ENCODE peak calls at places on chromosomes 1 and 21, in seven cellular contexts. J is IMR-90, A is uterus, K is lower leg skin, I is adrenal gland, X is A549, S is NB4. D is an unnamed sample.
A peak's percentile ranks its signal among the peaks of the same experiment; 100 is the strongest.

GRCh38 chr1:64471724-64472276 is 1.9 kb downstream of the CACHD1 start:
- DNase-seq in J (peak; percentile 33), A (peak; percentile 40), I (no peak), S (no peak), K (no peak), X (no peak), D (no peak)

GRCh38 chr1:6254691-6255090 is 6.2 kb downstream of the GPR153 start:
- DNase-seq in K (no peak), X (no peak), I (no peak), A (no peak), S (no peak), J (no peak), D (no peak)

GRCh38 chr1:87179851-87180519 is 148.7 kb upstream of the LMO4 start:
- DNase-seq in S (peak; percentile 84), J (no peak), A (no peak), K (no peak), X (no peak), I (no peak), D (no peak)

GRCh38 chr21:26115899-26116298 is 54.7 kb downstream of the APP start:
- DNase-seq in I (no peak), A (no peak), J (peak; percentile 75), S (no peak), K (no peak), X (peak; percentile 6), D (no peak)

GRCh38 chr1:226402615-226403521 is 5.0 kb downstream of the PARP1 start:
- DNase-seq in X (no peak), J (no peak), S (no peak), A (no peak), I (no peak), K (no peak), D (no peak)

GRCh38 chr1:12760256-12760795 is 13.2 kb upstream of the PRAMEF12 start:
- DNase-seq in J (no peak), X (peak; percentile 29), I (no peak), A (no peak), S (peak; percentile 12), K (no peak), D (no peak)

GRCh38 chr1:153922838-153923652 is at the start of gene GATAD2B:
- DNase-seq in S (peak; percentile 100), J (peak; percentile 100), I (peak; percentile 100), K (peak; percentile 99), X (peak; percentile 100), A (peak; percentile 100), D (peak; percentile 100)

GRCh38 chr1:168179411-168180147 is 817 bp downstream of the TIPRL start:
- DNase-seq in I (no peak), X (peak; percentile 10), J (peak; percentile 25), S (peak; percentile 20), A (no peak), K (peak; percentile 19), D (no peak)

GRCh38 chr1:219463629-219464028 is 149.3 kb downstream of the ZC3H11B start:
- DNase-seq in X (no peak), S (no peak), J (no peak), K (peak; percentile 53), I (no peak), A (no peak), D (no peak)

GRCh38 chr1:10818262-10819197 is 22.1 kb upstream of the CASZ1 start:
- DNase-seq in K (peak; percentile 44), X (no peak), J (no peak), S (no peak), I (no peak), A (no peak), D (no peak)

GRCh38 chr1:153779781-153780541 is 4.8 kb downstream of the SLC27A3 start:
- DNase-seq in X (no peak), K (no peak), A (peak; percentile 34), I (peak; percentile 65), S (no peak), J (no peak), D (no peak)

GRCh38 chr21:31497939-31498338 is 153.9 kb upstream of the TIAM1 start:
- DNase-seq in I (no peak), K (no peak), J (no peak), S (no peak), A (no peak), X (no peak), D (no peak)

GRCh38 chr1:94903318-94904009 is 23.4 kb downstream of the CNN3 start:
- DNase-seq in K (no peak), X (no peak), I (no peak), S (no peak), J (peak; percentile 49), A (no peak), D (no peak)

GRCh38 chr1:109760581-109761226 is 3.0 kb downstream of the EPS8L3 start:
- DNase-seq in X (no peak), K (no peak), I (peak; percentile 10), S (no peak), A (peak; percentile 10), J (no peak), D (no peak)

GRCh38 chr1:211741116-211741515 is 65.7 kb upstream of the NEK2 start:
- DNase-seq in A (no peak), X (peak; percentile 35), J (no peak), S (peak; percentile 32), I (no peak), K (no peak), D (no peak)

GRCh38 chr1:225526878-225527277 is 99.0 kb upstream of the LBR start:
- DNase-seq in J (no peak), I (no peak), A (no peak), K (peak; percentile 31), S (no peak), X (no peak), D (peak; percentile 31)

GRCh38 chr21:34932233-34932632 is 116.9 kb downstream of the RUNX1 start:
- DNase-seq in A (no peak), I (no peak), J (no peak), K (no peak), S (no peak), X (no peak), D (no peak)

GRCh38 chr1:77375541-77375940 is 93.7 kb downstream of the AK5 start:
- DNase-seq in I (no peak), X (no peak), J (no peak), S (no peak), K (no peak), A (no peak), D (no peak)

GRCh38 chr1:93150729-93151128 is 29.5 kb downstream of the TMED5 start:
- DNase-seq in I (no peak), K (no peak), J (no peak), S (no peak), A (no peak), X (no peak), D (no peak)

GRCh38 chr1:204153667-204154066 is 1.8 kb upstream of the ETNK2 start:
- DNase-seq in K (no peak), I (no peak), X (no peak), A (no peak), J (no peak), S (no peak), D (no peak)

GRCh38 chr1:154758346-154758745 is 111.7 kb downstream of the KCNN3 start:
- DNase-seq in K (no peak), S (no peak), X (no peak), J (no peak), I (no peak), A (peak; percentile 9), D (no peak)

GRCh38 chr1:114670083-114671010 is 498 bp upstream of the DENND2C start:
- DNase-seq in A (peak; percentile 94), S (peak; percentile 86), J (peak; percentile 80), K (peak; percentile 91), X (peak; percentile 84), I (peak; percentile 97), D (peak; percentile 97)

GRCh38 chr1:114668784-114669561 is 876 bp downstream of the DENND2C start:
- DNase-seq in X (no peak), S (peak; percentile 15), K (peak; percentile 18), I (no peak), A (no peak), J (peak; percentile 24), D (no peak)

GRCh38 chr1:114671939-114672275 is 2.1 kb upstream of the DENND2C start:
- DNase-seq in A (no peak), X (no peak), I (no peak), J (no peak), S (no peak), K (peak; percentile 14), D (no peak)

GRCh38 chr1:114669562-114670082 is at the start of gene DENND2C:
- DNase-seq in K (no peak), A (no peak), X (no peak), I (no peak), S (peak; percentile 66), J (no peak), D (no peak)

GRCh38 chr1:114671011-114671938 is 1.4 kb upstream of the DENND2C start:
- DNase-seq in S (no peak), I (no peak), K (no peak), X (peak; percentile 3), A (no peak), J (peak; percentile 32), D (no peak)
- TF ChIP-seq CTCF in S (no peak), I (peak; percentile 17), K (no peak), X (peak; percentile 37), A (no peak), J (peak; percentile 52), D (no peak)

GRCh38 chr21:45364464-45365185 is 40.3 kb upstream of the COL18A1 start:
- DNase-seq in K (no peak), J (peak; percentile 89), X (peak; percentile 54), A (peak; percentile 68), S (no peak), I (no peak), D (peak; percentile 27)
- TF ChIP-seq POLR2A in K (no peak), J (no peak), X (no peak), A (no peak), S (no peak), I (no peak), D (no peak)

GRCh38 chr1:240455228-240455821 is 156.6 kb downstream of the GREM2 start:
- DNase-seq in K (no peak), A (no peak), I (no peak), X (peak; percentile 26), J (peak; percentile 22), S (peak; percentile 16), D (no peak)
- TF ChIP-seq CTCF in K (no peak), A (no peak), I (no peak), X (peak; percentile 31), J (peak; percentile 62), S (peak; percentile 32), D (no peak)

GRCh38 chr1:47983677-47984076 is 13.5 kb downstream of the TRABD2B start:
- DNase-seq in A (no peak), X (no peak), I (no peak), S (no peak), J (no peak), K (no peak), D (no peak)

GRCh38 chr1:47984175-47984789 is 12.9 kb downstream of the TRABD2B start:
- DNase-seq in S (no peak), X (no peak), A (no peak), J (no peak), I (no peak), K (no peak), D (no peak)

GRCh38 chr1:47987601-47988000 is 9.6 kb downstream of the TRABD2B start:
- DNase-seq in S (no peak), K (no peak), X (no peak), A (no peak), J (no peak), I (no peak), D (no peak)

GRCh38 chr1:47985001-47985400 is 12.2 kb downstream of the TRABD2B start:
- DNase-seq in X (no peak), I (no peak), K (no peak), S (no peak), A (no peak), J (no peak), D (no peak)

DNA sequence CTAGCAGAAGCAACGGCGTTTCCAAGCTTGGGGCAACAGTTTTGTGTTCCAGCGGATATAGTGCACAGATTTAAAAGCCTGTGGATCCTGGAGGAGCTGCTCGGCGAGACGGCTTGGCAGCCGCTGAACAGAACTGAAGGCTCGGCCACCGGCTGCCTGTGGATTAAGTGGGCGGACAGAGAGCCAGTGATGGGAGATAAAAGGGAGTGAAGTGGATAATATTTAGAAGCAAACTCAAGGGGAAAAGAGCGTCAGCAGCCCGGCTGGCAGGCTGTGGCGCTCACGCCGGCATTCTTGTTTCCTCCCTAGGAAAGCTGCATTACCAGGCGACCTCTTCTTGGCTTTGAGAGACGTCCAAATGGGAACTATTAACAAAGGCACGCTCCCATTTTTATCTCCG is 10.4 kb downstream of the TRABD2B start:
- DNase-seq in J (no peak), X (no peak), K (no peak), I (no peak), S (no peak), A (peak; percentile 23), D (peak; percentile 30)
- TF ChIP-seq POLR2A in J (no peak), X (no peak), K (no peak), I (no peak), S (no peak), A (no peak), D (no peak)